ENCODE peak calls at places on chromosomes 13 and 19, in five cellular contexts. One of them, this sample, is unnamed.

GRCh38 chr13:73025212-73026012 is 33.4 kb upstream of the KLF5 start:
- DNase-seq in OCI-LY7: no peak
- DNase-seq in cardiac muscle cell: peak; percentile 12
- DNase-seq in stomach: no peak
- DNase-seq in GM23338: no peak
- DNase-seq in this sample: no peak

GRCh38 chr13:25167349-25167748 is 4.7 kb downstream of the AMER2 start:
- DNase-seq in GM23338: no peak
- DNase-seq in stomach: no peak
- DNase-seq in cardiac muscle cell: no peak
- DNase-seq in OCI-LY7: no peak
- DNase-seq in this sample: no peak

GRCh38 chr13:32408999-32409313 is 19.0 kb downstream of the N4BP2L1 start:
- DNase-seq in GM23338: no peak
- DNase-seq in OCI-LY7: no peak
- DNase-seq in cardiac muscle cell: no peak
- DNase-seq in stomach: no peak
- DNase-seq in this sample: no peak

GRCh38 chr19:58513694-58514563 is 2.1 kb upstream of the SLC27A5 start:
- DNase-seq in cardiac muscle cell: peak; percentile 94
- DNase-seq in OCI-LY7: peak; percentile 56
- DNase-seq in GM23338: peak; percentile 96
- DNase-seq in stomach: peak; percentile 94
- DNase-seq in this sample: peak; percentile 91

GRCh38 chr13:73109288-73109899 is 50.6 kb downstream of the KLF5 start:
- DNase-seq in stomach: no peak
- DNase-seq in GM23338: no peak
- DNase-seq in cardiac muscle cell: no peak
- DNase-seq in OCI-LY7: no peak
- DNase-seq in this sample: no peak

GRCh38 chr19:42394751-42395150 is 4.7 kb upstream of the CNFN start:
- DNase-seq in stomach: no peak
- DNase-seq in cardiac muscle cell: peak; percentile 10
- DNase-seq in OCI-LY7: no peak
- DNase-seq in GM23338: no peak
- DNase-seq in this sample: no peak

GRCh38 chr13:43529796-43530195 is 257.0 kb downstream of the ENOX1 start:
- DNase-seq in stomach: no peak
- DNase-seq in OCI-LY7: no peak
- DNase-seq in cardiac muscle cell: no peak
- DNase-seq in GM23338: no peak
- DNase-seq in this sample: no peak

GRCh38 chr19:44003461-44004134 is 841 bp downstream of the ZNF230 start:
- DNase-seq in stomach: no peak
- DNase-seq in cardiac muscle cell: peak; percentile 19
- DNase-seq in GM23338: peak; percentile 33
- DNase-seq in OCI-LY7: peak; percentile 19
- DNase-seq in this sample: no peak

GRCh38 chr19:38816131-38816750 is 3.5 kb upstream of the LGALS4 start:
- DNase-seq in cardiac muscle cell: no peak
- DNase-seq in OCI-LY7: no peak
- DNase-seq in stomach: no peak
- DNase-seq in GM23338: no peak
- DNase-seq in this sample: no peak

GRCh38 chr19:51129716-51130115 is 5.0 kb downstream of the SIGLEC9 start:
- DNase-seq in stomach: no peak
- DNase-seq in OCI-LY7: no peak
- DNase-seq in cardiac muscle cell: no peak
- DNase-seq in GM23338: no peak
- DNase-seq in this sample: peak; percentile 43

GRCh38 chr19:4584670-4585460 is 25.4 kb upstream of the SEMA6B start:
- DNase-seq in OCI-LY7: no peak
- DNase-seq in GM23338: peak; percentile 74
- DNase-seq in stomach: no peak
- DNase-seq in cardiac muscle cell: peak; percentile 25
- DNase-seq in this sample: no peak

GRCh38 chr13:93243375-93244063 is 16.9 kb downstream of the GPC6 start:
- DNase-seq in stomach: no peak
- DNase-seq in cardiac muscle cell: no peak
- DNase-seq in GM23338: no peak
- DNase-seq in OCI-LY7: no peak
- DNase-seq in this sample: no peak

GRCh38 chr19:41324921-41325639 is 15.1 kb downstream of the CCDC97 start:
- DNase-seq in stomach: no peak
- DNase-seq in GM23338: peak; percentile 79
- DNase-seq in OCI-LY7: no peak
- DNase-seq in cardiac muscle cell: peak; percentile 85
- DNase-seq in this sample: no peak

GRCh38 chr13:51780099-51780498 is 23.9 kb downstream of the DHRS12 start:
- DNase-seq in stomach: no peak
- DNase-seq in cardiac muscle cell: no peak
- DNase-seq in GM23338: no peak
- DNase-seq in OCI-LY7: no peak
- DNase-seq in this sample: no peak

GRCh38 chr13:111625526-111626315 is 305.3 kb downstream of the TEX29 start:
- DNase-seq in GM23338: no peak
- DNase-seq in OCI-LY7: no peak
- DNase-seq in cardiac muscle cell: no peak
- DNase-seq in stomach: no peak
- DNase-seq in this sample: no peak

GRCh38 chr13:112963641-112964040 is 5.4 kb upstream of the MCF2L start:
- DNase-seq in GM23338: no peak
- DNase-seq in stomach: no peak
- DNase-seq in OCI-LY7: no peak
- DNase-seq in cardiac muscle cell: no peak
- DNase-seq in this sample: peak; percentile 57

GRCh38 chr19:33406521-33407139 is 33.1 kb downstream of the CEBPG start:
- DNase-seq in stomach: peak; percentile 83
- DNase-seq in cardiac muscle cell: peak; percentile 68
- DNase-seq in OCI-LY7: peak; percentile 56
- DNase-seq in GM23338: peak; percentile 83
- DNase-seq in this sample: no peak

GRCh38 chr13:75299913-75300862 is 181.8 kb downstream of the TBC1D4 start:
- DNase-seq in GM23338: no peak
- DNase-seq in stomach: no peak
- DNase-seq in OCI-LY7: no peak
- DNase-seq in cardiac muscle cell: peak; percentile 29
- DNase-seq in this sample: no peak

GRCh38 chr13:43848250-43848649 is 31.3 kb downstream of the CCDC122 start:
- DNase-seq in stomach: no peak
- DNase-seq in GM23338: no peak
- DNase-seq in OCI-LY7: no peak
- DNase-seq in cardiac muscle cell: peak; percentile 92
- DNase-seq in this sample: no peak

GRCh38 chr13:36685912-36686311 is 12.1 kb downstream of the SERTM1 start:
- DNase-seq in GM23338: no peak
- DNase-seq in stomach: no peak
- DNase-seq in cardiac muscle cell: peak; percentile 18
- DNase-seq in OCI-LY7: no peak
- DNase-seq in this sample: no peak

GRCh38 chr13:98459721-98460370 is 117.1 kb downstream of the STK24 start:
- DNase-seq in stomach: no peak
- DNase-seq in cardiac muscle cell: no peak
- DNase-seq in OCI-LY7: no peak
- DNase-seq in GM23338: no peak
- DNase-seq in this sample: peak; percentile 43
- H3K36me3 ChIP-seq in stomach: peaks cover 89% of the 10 kb centered on the region
- H3K36me3 ChIP-seq in cardiac muscle cell: peaks cover 20% of the 10 kb centered on the region
- H3K36me3 ChIP-seq in OCI-LY7: peaks cover 38% of the 10 kb centered on the region
- H3K36me3 ChIP-seq in GM23338: peaks cover 3% of the 10 kb centered on the region
- H3K36me3 ChIP-seq in this sample: peaks cover 90% of the 10 kb centered on the region

GRCh38 chr19:16581145-16581970 is 9.1 kb upstream of the SLC35E1 start:
- DNase-seq in GM23338: no peak
- DNase-seq in stomach: no peak
- DNase-seq in OCI-LY7: no peak
- DNase-seq in cardiac muscle cell: no peak
- DNase-seq in this sample: no peak
- H3K27ac ChIP-seq in GM23338: no peak overlapping the region
- H3K27ac ChIP-seq in stomach: peak overlapping the region; percentile 14
- H3K27ac ChIP-seq in OCI-LY7: no peak overlapping the region
- H3K27ac ChIP-seq in cardiac muscle cell: peak overlapping the region; percentile 39
- H3K27ac ChIP-seq in this sample: peak overlapping the region; percentile 52

DNA sequence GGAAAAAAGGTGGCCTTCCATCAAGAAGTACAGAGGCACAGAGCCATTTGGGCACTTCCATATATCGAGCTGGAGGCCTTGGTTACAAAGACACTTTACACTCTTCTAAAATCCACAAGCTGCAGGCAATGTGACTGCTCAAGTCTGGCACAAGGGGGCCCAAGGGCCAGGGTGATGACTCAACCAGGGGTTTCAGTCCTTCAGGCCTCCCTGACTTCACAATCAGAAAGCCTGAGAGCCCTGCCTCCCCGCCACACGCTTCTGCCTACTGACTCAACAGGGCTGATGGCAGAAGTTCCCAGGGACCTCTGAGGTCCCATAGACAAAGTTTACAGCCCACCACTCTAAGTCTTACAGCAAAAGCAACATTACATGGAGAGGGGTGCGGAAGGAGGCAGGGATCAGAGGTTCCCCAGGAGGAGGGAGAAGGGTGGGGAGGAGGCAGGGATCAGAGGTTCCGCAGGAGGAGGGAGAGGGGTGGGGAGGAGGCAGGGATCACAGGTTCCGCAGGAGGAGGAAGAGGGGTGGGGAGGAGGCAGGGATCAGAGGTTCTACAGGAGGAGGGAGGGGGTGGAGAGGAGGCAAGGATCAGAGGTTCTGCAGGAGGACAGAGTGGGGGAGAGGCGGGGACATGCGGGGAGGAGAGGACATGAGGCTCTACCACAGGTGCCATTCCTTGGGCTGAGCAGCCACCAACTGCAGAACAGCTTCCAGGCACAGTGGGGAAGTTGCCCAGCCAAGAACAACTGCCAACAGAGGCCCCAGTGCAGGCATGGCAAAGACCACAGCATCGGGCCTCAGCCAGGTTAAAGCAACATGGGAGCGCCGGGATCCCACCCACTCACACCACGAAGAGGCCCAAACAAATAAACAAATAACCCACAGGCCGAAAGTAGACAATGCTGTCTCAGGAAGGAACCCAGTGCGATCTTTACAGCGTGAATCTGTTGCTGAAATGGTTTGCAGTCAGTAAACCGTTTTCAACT is 52.0 kb downstream of the SLC7A1 start:
- DNase-seq in OCI-LY7: no peak
- DNase-seq in GM23338: peak; percentile 31
- DNase-seq in stomach: no peak
- DNase-seq in cardiac muscle cell: peak; percentile 29
- DNase-seq in this sample: no peak
- TF ChIP-seq CTCF in OCI-LY7: no peak
- TF ChIP-seq CTCF in GM23338: no peak
- TF ChIP-seq CTCF in stomach: no peak
- TF ChIP-seq CTCF in cardiac muscle cell: no peak
- TF ChIP-seq CTCF in this sample: no peak

DNA sequence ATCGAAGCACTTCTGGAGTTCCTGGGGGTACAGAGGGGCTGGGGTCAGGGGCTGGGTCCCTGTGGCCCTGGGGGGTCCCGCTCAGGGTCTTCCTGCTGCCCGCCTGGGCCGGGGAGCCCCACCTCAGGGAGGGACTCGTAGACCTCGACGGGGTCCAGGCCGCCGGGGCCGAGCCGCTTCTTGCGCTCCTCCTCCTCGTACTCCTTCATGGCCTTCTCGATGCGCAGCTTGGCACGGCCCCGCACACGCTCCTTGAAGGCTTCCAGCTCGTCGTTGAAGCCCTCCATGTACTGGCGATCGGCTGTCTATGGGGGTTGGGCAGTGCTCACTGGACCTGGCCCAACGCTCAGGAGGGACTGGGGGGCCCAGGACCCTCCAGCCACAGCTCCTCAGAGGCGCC is 10.2 kb downstream of the CDC37 start:
- DNase-seq in cardiac muscle cell: no peak
- DNase-seq in OCI-LY7: no peak
- DNase-seq in GM23338: no peak
- DNase-seq in stomach: no peak
- DNase-seq in this sample: no peak
- H3K36me3 ChIP-seq in cardiac muscle cell: peaks cover 38% of the 10 kb centered on the region
- H3K36me3 ChIP-seq in OCI-LY7: peaks cover 83% of the 10 kb centered on the region
- H3K36me3 ChIP-seq in GM23338: peaks cover 14% of the 10 kb centered on the region
- H3K36me3 ChIP-seq in stomach: peaks cover 64% of the 10 kb centered on the region
- H3K36me3 ChIP-seq in this sample: peaks cover 56% of the 10 kb centered on the region

GRCh38 chr19:1129535-1129934 is 25.7 kb downstream of the GPX4 start:
- DNase-seq in cardiac muscle cell: no peak
- DNase-seq in GM23338: no peak
- DNase-seq in stomach: no peak
- DNase-seq in OCI-LY7: no peak
- DNase-seq in this sample: no peak

GRCh38 chr19:1130801-1131717 is 27.3 kb downstream of the GPX4 start:
- DNase-seq in stomach: peak; percentile 46
- DNase-seq in OCI-LY7: peak; percentile 41
- DNase-seq in GM23338: no peak
- DNase-seq in cardiac muscle cell: peak; percentile 29
- DNase-seq in this sample: no peak

GRCh38 chr19:1132625-1133383 is 29.0 kb downstream of the GPX4 start:
- DNase-seq in cardiac muscle cell: peak; percentile 54
- DNase-seq in stomach: no peak
- DNase-seq in GM23338: no peak
- DNase-seq in OCI-LY7: peak; percentile 38
- DNase-seq in this sample: no peak

GRCh38 chr19:1133471-1133929 is 29.7 kb downstream of the GPX4 start:
- DNase-seq in GM23338: peak; percentile 72
- DNase-seq in OCI-LY7: peak; percentile 93
- DNase-seq in cardiac muscle cell: peak; percentile 26
- DNase-seq in stomach: peak; percentile 56
- DNase-seq in this sample: no peak

GRCh38 chr19:1131718-1132552 is 28.1 kb downstream of the GPX4 start:
- DNase-seq in cardiac muscle cell: peak; percentile 94
- DNase-seq in stomach: peak; percentile 92
- DNase-seq in GM23338: peak; percentile 89
- DNase-seq in OCI-LY7: peak; percentile 89
- DNase-seq in this sample: peak; percentile 96
- H3K27ac ChIP-seq in cardiac muscle cell: peak overlapping the region; percentile 54
- H3K27ac ChIP-seq in stomach: peak overlapping the region; percentile 92
- H3K27ac ChIP-seq in GM23338: peak overlapping the region; percentile 59
- H3K27ac ChIP-seq in OCI-LY7: peak overlapping the region; percentile 85
- H3K27ac ChIP-seq in this sample: peak overlapping the region; percentile 90

DNA sequence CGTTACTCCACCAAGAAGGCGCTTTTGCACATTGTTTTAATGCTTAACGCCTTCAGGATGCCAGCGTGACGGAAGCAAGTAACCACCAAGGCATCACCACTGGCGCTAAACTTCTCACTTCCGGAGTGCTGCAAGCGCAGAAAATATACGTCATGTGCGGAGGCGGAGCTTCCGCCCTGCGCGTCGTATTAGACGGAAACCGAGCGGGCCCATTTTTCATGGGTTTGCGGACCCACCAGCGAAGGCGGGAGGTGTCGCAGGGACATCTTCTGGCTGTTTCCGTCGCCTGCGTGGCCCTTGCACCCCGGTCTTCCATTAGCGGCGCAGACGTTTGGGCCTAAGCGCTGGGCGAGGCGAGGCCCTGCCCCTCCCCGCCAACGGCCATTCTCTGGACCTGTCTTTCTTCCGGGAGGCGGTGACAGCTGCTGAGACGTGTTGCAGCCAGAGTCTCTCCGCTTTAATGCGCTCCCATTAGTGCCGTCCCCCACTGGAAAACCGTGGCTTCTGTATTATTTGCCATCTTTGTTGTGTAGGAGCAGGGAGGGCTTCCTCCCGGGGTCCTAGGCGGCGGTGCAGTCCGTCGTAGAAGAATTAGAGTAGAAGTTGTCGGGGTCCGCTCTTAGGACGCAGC is at the start of gene ERCC5:
- DNase-seq in OCI-LY7: peak; percentile 90
- DNase-seq in GM23338: peak; percentile 97
- DNase-seq in stomach: peak; percentile 96
- DNase-seq in cardiac muscle cell: peak; percentile 97
- DNase-seq in this sample: peak; percentile 96
- TF ChIP-seq CTCF in OCI-LY7: no peak
- TF ChIP-seq CTCF in GM23338: no peak
- TF ChIP-seq CTCF in stomach: no peak
- TF ChIP-seq CTCF in cardiac muscle cell: no peak
- TF ChIP-seq CTCF in this sample: no peak